ENCODE peak calls at places on chromosomes 12 and 14, in seven cellular contexts. One of them, this sample, is unnamed.

GRCh38 chr14:61860294-61860918 is 98.2 kb downstream of the SNAPC1 start:
- DNase-seq in sigmoid colon: no peak
- DNase-seq in body of pancreas: peak
- DNase-seq in HCT116: peak
- DNase-seq in HFFc6: peak
- DNase-seq in cardiac fibroblast: peak
- DNase-seq in WTC11: peak
- DNase-seq in this sample: no peak

GRCh38 chr12:67437011-67437410 is 167.9 kb downstream of the CAND1 start:
- DNase-seq in cardiac fibroblast: no peak
- DNase-seq in WTC11: no peak
- DNase-seq in body of pancreas: no peak
- DNase-seq in HFFc6: no peak
- DNase-seq in sigmoid colon: no peak
- DNase-seq in HCT116: no peak
- DNase-seq in this sample: no peak

GRCh38 chr14:22070119-22070982 is 396.7 kb upstream of the OR4E1 start:
- DNase-seq in HFFc6: no peak
- DNase-seq in HCT116: no peak
- DNase-seq in body of pancreas: no peak
- DNase-seq in cardiac fibroblast: peak
- DNase-seq in WTC11: peak
- DNase-seq in sigmoid colon: no peak
- DNase-seq in this sample: no peak

GRCh38 chr14:23486116-23486515 is 16.6 kb downstream of the NGDN start:
- DNase-seq in HCT116: no peak
- DNase-seq in cardiac fibroblast: no peak
- DNase-seq in HFFc6: no peak
- DNase-seq in sigmoid colon: no peak
- DNase-seq in body of pancreas: no peak
- DNase-seq in WTC11: no peak
- DNase-seq in this sample: no peak

GRCh38 chr14:97036096-97036852 is 239.1 kb downstream of the VRK1 start:
- DNase-seq in WTC11: no peak
- DNase-seq in HCT116: no peak
- DNase-seq in cardiac fibroblast: no peak
- DNase-seq in sigmoid colon: no peak
- DNase-seq in body of pancreas: no peak
- DNase-seq in HFFc6: no peak
- DNase-seq in this sample: no peak

GRCh38 chr12:91219511-91219910 is 36.9 kb upstream of the DCN start:
- DNase-seq in body of pancreas: no peak
- DNase-seq in HFFc6: peak
- DNase-seq in cardiac fibroblast: peak
- DNase-seq in WTC11: no peak
- DNase-seq in HCT116: no peak
- DNase-seq in sigmoid colon: no peak
- DNase-seq in this sample: no peak

GRCh38 chr12:93939641-93940040 is 208.7 kb upstream of the PLXNC1 start:
- DNase-seq in body of pancreas: no peak
- DNase-seq in sigmoid colon: no peak
- DNase-seq in cardiac fibroblast: no peak
- DNase-seq in WTC11: no peak
- DNase-seq in HFFc6: no peak
- DNase-seq in HCT116: no peak
- DNase-seq in this sample: no peak

GRCh38 chr12:9365296-9365695 is 157.1 kb upstream of the PZP start:
- DNase-seq in WTC11: no peak
- DNase-seq in HFFc6: no peak
- DNase-seq in cardiac fibroblast: no peak
- DNase-seq in body of pancreas: no peak
- DNase-seq in sigmoid colon: no peak
- DNase-seq in HCT116: no peak
- DNase-seq in this sample: no peak

GRCh38 chr14:49019467-49020100 is 566.6 kb downstream of the RPS29 start:
- DNase-seq in cardiac fibroblast: no peak
- DNase-seq in body of pancreas: no peak
- DNase-seq in HCT116: no peak
- DNase-seq in HFFc6: no peak
- DNase-seq in WTC11: no peak
- DNase-seq in sigmoid colon: no peak
- DNase-seq in this sample: no peak

GRCh38 chr14:70254476-70254961 is 65.8 kb upstream of the SLC8A3 start:
- DNase-seq in HFFc6: no peak
- DNase-seq in body of pancreas: peak
- DNase-seq in WTC11: peak
- DNase-seq in sigmoid colon: no peak
- DNase-seq in cardiac fibroblast: peak
- DNase-seq in HCT116: no peak
- DNase-seq in this sample: no peak

GRCh38 chr14:74763803-74764531 is 851 bp downstream of the YLPM1 start:
- DNase-seq in sigmoid colon: peak
- DNase-seq in HFFc6: peak
- DNase-seq in body of pancreas: peak
- DNase-seq in HCT116: no peak
- DNase-seq in cardiac fibroblast: peak
- DNase-seq in WTC11: no peak
- DNase-seq in this sample: no peak

GRCh38 chr12:106282457-106283097 is 20.0 kb upstream of the TCP11L2 start:
- DNase-seq in sigmoid colon: peak
- DNase-seq in cardiac fibroblast: peak
- DNase-seq in WTC11: peak
- DNase-seq in body of pancreas: peak
- DNase-seq in HFFc6: peak
- DNase-seq in HCT116: peak
- DNase-seq in this sample: no peak

GRCh38 chr14:91241848-91242247 is 2.7 kb downstream of the GPR68 start:
- DNase-seq in HFFc6: no peak
- DNase-seq in cardiac fibroblast: no peak
- DNase-seq in sigmoid colon: no peak
- DNase-seq in body of pancreas: no peak
- DNase-seq in HCT116: no peak
- DNase-seq in WTC11: no peak
- DNase-seq in this sample: no peak

GRCh38 chr12:6367969-6368892 is 7.1 kb downstream of the SCNN1A start:
- DNase-seq in HCT116: no peak
- DNase-seq in cardiac fibroblast: no peak
- DNase-seq in WTC11: no peak
- DNase-seq in HFFc6: no peak
- DNase-seq in sigmoid colon: no peak
- DNase-seq in body of pancreas: no peak
- DNase-seq in this sample: no peak

GRCh38 chr12:1761857-1762256 is 58.5 kb upstream of the LRTM2 start:
- DNase-seq in HFFc6: no peak
- DNase-seq in WTC11: no peak
- DNase-seq in HCT116: no peak
- DNase-seq in body of pancreas: no peak
- DNase-seq in cardiac fibroblast: no peak
- DNase-seq in sigmoid colon: no peak
- DNase-seq in this sample: no peak

GRCh38 chr12:1760566-1761382 is 59.6 kb upstream of the LRTM2 start:
- DNase-seq in WTC11: no peak
- DNase-seq in body of pancreas: no peak
- DNase-seq in HCT116: peak
- DNase-seq in HFFc6: peak
- DNase-seq in sigmoid colon: no peak
- DNase-seq in cardiac fibroblast: peak
- DNase-seq in this sample: no peak

DNA sequence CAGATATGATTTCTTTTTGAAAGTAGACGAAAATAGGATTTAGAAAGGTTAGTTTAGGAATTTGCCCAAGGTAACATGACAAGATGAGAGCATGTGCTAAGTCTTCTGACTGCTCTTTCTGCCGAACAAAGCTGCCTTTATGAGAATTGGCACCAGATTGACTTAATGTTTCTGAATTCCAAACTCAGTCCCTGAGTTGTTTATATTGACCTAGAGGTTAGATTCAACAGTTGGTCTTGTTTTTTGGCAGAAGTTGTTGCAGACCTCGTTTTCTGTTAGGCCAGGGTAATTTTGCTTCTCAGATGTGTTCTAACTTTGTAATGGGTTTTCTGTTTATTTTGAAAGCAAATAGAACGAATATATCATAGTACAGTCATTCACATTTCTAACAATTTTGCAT is 61.5 kb upstream of the LRTM2 start:
- DNase-seq in HFFc6: no peak
- DNase-seq in HCT116: no peak
- DNase-seq in cardiac fibroblast: peak
- DNase-seq in WTC11: no peak
- DNase-seq in body of pancreas: no peak
- DNase-seq in sigmoid colon: no peak
- DNase-seq in this sample: no peak
- TF ChIP-seq CTCF in HFFc6: no peak
- TF ChIP-seq CTCF in HCT116: no peak
- TF ChIP-seq CTCF in cardiac fibroblast: no peak
- TF ChIP-seq CTCF in WTC11: no peak
- TF ChIP-seq CTCF in body of pancreas: no peak
- TF ChIP-seq CTCF in sigmoid colon: no peak
- TF ChIP-seq CTCF in this sample: no peak

GRCh38 chr14:92863281-92863680 is 59.7 kb upstream of the CHGA start:
- DNase-seq in body of pancreas: no peak
- DNase-seq in HCT116: no peak
- DNase-seq in WTC11: no peak
- DNase-seq in cardiac fibroblast: no peak
- DNase-seq in sigmoid colon: no peak
- DNase-seq in HFFc6: no peak
- DNase-seq in this sample: no peak
- TF ChIP-seq CTCF in body of pancreas: no peak
- TF ChIP-seq CTCF in HCT116: no peak
- TF ChIP-seq CTCF in WTC11: no peak
- TF ChIP-seq CTCF in cardiac fibroblast: no peak
- TF ChIP-seq CTCF in sigmoid colon: no peak
- TF ChIP-seq CTCF in HFFc6: no peak
- TF ChIP-seq CTCF in this sample: no peak

GRCh38 chr12:26884765-26885576 is 52.0 kb upstream of the ITPR2 start:
- DNase-seq in HCT116: peak
- DNase-seq in cardiac fibroblast: peak
- DNase-seq in HFFc6: peak
- DNase-seq in body of pancreas: peak
- DNase-seq in sigmoid colon: peak
- DNase-seq in WTC11: peak
- DNase-seq in this sample: peak
- TF ChIP-seq CTCF in HCT116: peak
- TF ChIP-seq CTCF in cardiac fibroblast: peak
- TF ChIP-seq CTCF in HFFc6: peak
- TF ChIP-seq CTCF in body of pancreas: peak
- TF ChIP-seq CTCF in sigmoid colon: peak
- TF ChIP-seq CTCF in WTC11: peak
- TF ChIP-seq CTCF in this sample: peak

GRCh38 chr12:126342866-126343265 is 1277.6 kb downstream of the AACS start:
- DNase-seq in cardiac fibroblast: no peak
- DNase-seq in body of pancreas: no peak
- DNase-seq in WTC11: no peak
- DNase-seq in sigmoid colon: no peak
- DNase-seq in HCT116: no peak
- DNase-seq in HFFc6: no peak
- DNase-seq in this sample: no peak

GRCh38 chr12:126349383-126349782 is 1284.1 kb downstream of the AACS start:
- DNase-seq in HCT116: no peak
- DNase-seq in sigmoid colon: no peak
- DNase-seq in WTC11: no peak
- DNase-seq in HFFc6: no peak
- DNase-seq in cardiac fibroblast: no peak
- DNase-seq in body of pancreas: no peak
- DNase-seq in this sample: no peak

GRCh38 chr12:126343352-126343751 is 1278.1 kb downstream of the AACS start:
- DNase-seq in HCT116: no peak
- DNase-seq in WTC11: no peak
- DNase-seq in sigmoid colon: no peak
- DNase-seq in cardiac fibroblast: no peak
- DNase-seq in HFFc6: no peak
- DNase-seq in body of pancreas: no peak
- DNase-seq in this sample: no peak

GRCh38 chr12:126346087-126346486 is 1280.9 kb downstream of the AACS start:
- DNase-seq in WTC11: no peak
- DNase-seq in HCT116: no peak
- DNase-seq in body of pancreas: no peak
- DNase-seq in cardiac fibroblast: no peak
- DNase-seq in sigmoid colon: no peak
- DNase-seq in HFFc6: no peak
- DNase-seq in this sample: no peak

DNA sequence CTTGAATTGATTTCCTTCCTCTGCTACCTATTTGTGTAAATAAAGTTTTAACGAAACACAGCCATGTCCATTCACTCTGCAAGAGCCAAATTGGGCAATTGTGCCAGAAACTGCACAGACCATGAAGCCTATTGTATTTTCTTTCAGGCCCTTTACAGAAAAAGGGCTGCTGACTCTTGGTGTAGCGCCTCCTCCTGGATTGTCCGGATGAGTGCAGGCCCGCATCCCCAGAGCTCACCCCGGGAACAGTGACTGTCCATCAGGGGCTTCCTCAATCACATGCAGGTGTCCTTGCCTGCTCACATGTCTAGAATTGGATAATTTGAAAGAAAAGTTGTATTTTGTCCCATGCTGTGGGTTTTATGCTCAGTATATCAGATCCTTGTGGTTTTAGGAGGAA is 1282.2 kb downstream of the AACS start:
- DNase-seq in HCT116: no peak
- DNase-seq in HFFc6: no peak
- DNase-seq in cardiac fibroblast: no peak
- DNase-seq in WTC11: no peak
- DNase-seq in sigmoid colon: no peak
- DNase-seq in body of pancreas: no peak
- DNase-seq in this sample: no peak
- TF ChIP-seq CTCF in HCT116: peak
- TF ChIP-seq CTCF in HFFc6: peak
- TF ChIP-seq CTCF in cardiac fibroblast: peak
- TF ChIP-seq CTCF in WTC11: no peak
- TF ChIP-seq CTCF in sigmoid colon: no peak
- TF ChIP-seq CTCF in body of pancreas: no peak
- TF ChIP-seq CTCF in this sample: peak

This sample was measured in AG09319.